ENCODE peak calls at places on chromosome 2, in six cellular contexts. T is fibroblast of lung, J is cardiac muscle cell, M is HFF-Myc, G is hepatocyte, P is coronary artery. W is an unnamed sample.

GRCh38 chr2:147945660-147946059 is 74.9 kb downstream of the ORC4 start:
- DNase-seq in T (peak), J (peak), M (no peak), G (no peak), P (no peak), W (no peak)

GRCh38 chr2:127415593-127416485 is 2.4 kb upstream of the PROC start:
- DNase-seq in T (no peak), J (no peak), M (no peak), G (peak), P (peak), W (no peak)

GRCh38 chr2:6626406-6627012 is 239.2 kb downstream of the CMPK2 start:
- DNase-seq in T (peak), J (no peak), M (no peak), G (no peak), P (no peak), W (no peak)

GRCh38 chr2:51003345-51004192 is 28.4 kb downstream of the NRXN1 start:
- DNase-seq in T (no peak), J (peak), M (no peak), G (no peak), P (no peak), W (no peak)

GRCh38 chr2:201852878-201853415 is 46.6 kb downstream of the CDK15 start:
- DNase-seq in T (peak), J (no peak), M (no peak), G (no peak), P (no peak), W (no peak)

GRCh38 chr2:214215107-214215506 is 195.7 kb upstream of the VWC2L start:
- DNase-seq in T (no peak), J (no peak), M (no peak), G (no peak), P (no peak), W (no peak)

GRCh38 chr2:173347305-173348168 is 7.1 kb upstream of the CDCA7 start:
- DNase-seq in T (no peak), J (no peak), M (no peak), G (no peak), P (no peak), W (no peak)

GRCh38 chr2:240564571-240565266 is 3.6 kb upstream of the RNPEPL1 start:
- DNase-seq in T (no peak), J (peak), M (no peak), G (peak), P (peak), W (no peak)

GRCh38 chr2:234032301-234032856 is 18.1 kb upstream of the SPP2 start:
- DNase-seq in T (peak), J (peak), M (peak), G (no peak), P (no peak), W (peak)

GRCh38 chr2:128363991-128364390 is 45.3 kb upstream of the HS6ST1 start:
- DNase-seq in T (no peak), J (peak), M (no peak), G (no peak), P (no peak), W (no peak)

GRCh38 chr2:3303583-3304406 is 73.8 kb downstream of the EIPR1 start:
- DNase-seq in T (peak), J (peak), M (peak), G (peak), P (peak), W (peak)

GRCh38 chr2:9536504-9536903 is 19.1 kb downstream of the ADAM17 start:
- DNase-seq in T (no peak), J (no peak), M (no peak), G (no peak), P (no peak), W (no peak)

GRCh38 chr2:26979761-26980160 is 9.3 kb downstream of the MAPRE3 start:
- DNase-seq in T (no peak), J (peak), M (no peak), G (no peak), P (no peak), W (no peak)

GRCh38 chr2:88692187-88692586 is 714 bp downstream of the RPIA start:
- DNase-seq in T (peak), J (peak), M (no peak), G (peak), P (no peak), W (no peak)

GRCh38 chr2:219172231-219173154 is 2.7 kb upstream of the SLC23A3 start:
- DNase-seq in T (no peak), J (no peak), M (no peak), G (no peak), P (no peak), W (no peak)

GRCh38 chr2:204072443-204073324 is 136.1 kb downstream of the ICOS start:
- DNase-seq in T (no peak), J (peak), M (no peak), G (peak), P (no peak), W (no peak)

GRCh38 chr2:164478205-164478604 is 143.1 kb downstream of the GRB14 start:
- DNase-seq in T (no peak), J (no peak), M (no peak), G (no peak), P (no peak), W (no peak)

GRCh38 chr2:108573070-108573469 is 38.8 kb downstream of the LIMS1 start:
- DNase-seq in T (peak), J (peak), M (no peak), G (no peak), P (no peak), W (peak)

GRCh38 chr2:144835634-144836351 is 315.9 kb upstream of the ZEB2 start:
- DNase-seq in T (peak), J (peak), M (no peak), G (no peak), P (no peak), W (no peak)

GRCh38 chr2:224847961-224848850 is 132.0 kb upstream of the CCDC195 start:
- DNase-seq in T (peak), J (peak), M (peak), G (peak), P (no peak), W (peak)

GRCh38 chr2:242098445-242099128 is 229.1 kb downstream of the RTP5 start:
- DNase-seq in T (no peak), J (no peak), M (no peak), G (no peak), P (no peak), W (no peak)

GRCh38 chr2:44055664-44056063 is 59.9 kb upstream of the LRPPRC start:
- DNase-seq in T (no peak), J (no peak), M (no peak), G (no peak), P (no peak), W (no peak)

GRCh38 chr2:128986026-128986720 is 667.5 kb upstream of the HS6ST1 start:
- DNase-seq in T (no peak), J (peak), M (no peak), G (no peak), P (no peak), W (no peak)

GRCh38 chr2:232218778-232219495 is 159.6 kb upstream of the ALPP start:
- DNase-seq in T (no peak), J (no peak), M (no peak), G (no peak), P (no peak), W (no peak)

GRCh38 chr2:205654878-205655601 is 27.3 kb upstream of the NRP2 start:
- DNase-seq in T (peak), J (peak), M (no peak), G (no peak), P (no peak), W (peak)

GRCh38 chr2:101047075-101047766 is 45.1 kb downstream of the RPL31 start:
- DNase-seq in T (no peak), J (peak), M (no peak), G (no peak), P (no peak), W (no peak)

GRCh38 chr2:96926791-96927190 is 56.9 kb upstream of the SEMA4C start:
- DNase-seq in T (no peak), J (no peak), M (no peak), G (no peak), P (no peak), W (no peak)

GRCh38 chr2:241858206-241859016 is at the start of gene PDCD1:
- DNase-seq in T (no peak), J (no peak), M (no peak), G (no peak), P (no peak), W (no peak)

GRCh38 chr2:122358729-122359128 is 603.3 kb downstream of the TSN start:
- DNase-seq in T (no peak), J (no peak), M (no peak), G (no peak), P (no peak), W (no peak)

GRCh38 chr2:25310965-25311865 is 30.5 kb downstream of the DNMT3A start:
- DNase-seq in T (no peak), J (no peak), M (no peak), G (no peak), P (no peak), W (no peak)

GRCh38 chr2:18473241-18473841 is 87.1 kb downstream of the RDH14 start:
- DNase-seq in T (peak), J (peak), M (peak), G (peak), P (no peak), W (peak)

GRCh38 chr2:88738271-88738670 is 46.8 kb downstream of the RPIA start:
- DNase-seq in T (peak), J (peak), M (no peak), G (no peak), P (no peak), W (no peak)

GRCh38 chr2:217740796-217741195 is 262.0 kb downstream of the TNS1 start:
- DNase-seq in T (no peak), J (no peak), M (no peak), G (no peak), P (no peak), W (no peak)

GRCh38 chr2:100259106-100259505 is 63.2 kb downstream of the LONRF2 start:
- DNase-seq in T (no peak), J (no peak), M (no peak), G (no peak), P (no peak), W (no peak)

GRCh38 chr2:236240228-236240990 is 23.8 kb downstream of the ASB18 start:
- DNase-seq in T (no peak), J (no peak), M (no peak), G (no peak), P (no peak), W (peak)

GRCh38 chr2:236237468-236238190 is 26.6 kb downstream of the ASB18 start:
- DNase-seq in T (no peak), J (no peak), M (no peak), G (peak), P (no peak), W (no peak)

GRCh38 chr2:236241181-236242056 is 22.8 kb downstream of the ASB18 start:
- DNase-seq in T (no peak), J (no peak), M (no peak), G (no peak), P (no peak), W (no peak)

GRCh38 chr2:236238756-236239155 is 25.4 kb downstream of the ASB18 start:
- DNase-seq in T (no peak), J (no peak), M (no peak), G (no peak), P (no peak), W (no peak)

GRCh38 chr2:236239276-236240065 is 24.7 kb downstream of the ASB18 start:
- DNase-seq in T (no peak), J (no peak), M (no peak), G (no peak), P (no peak), W (no peak)
- H3K4me3 ChIP-seq in T (no peak), J (no peak), M (no peak), G (no peak), P (no peak), W (no peak)

GRCh38 chr2:54053830-54054229 is 61.6 kb upstream of the ACYP2 start:
- DNase-seq in T (no peak), J (no peak), M (no peak), G (no peak), P (no peak), W (no peak)

GRCh38 chr2:54050445-54050844 is 65.0 kb upstream of the ACYP2 start:
- DNase-seq in T (no peak), J (no peak), M (no peak), G (no peak), P (no peak), W (no peak)

GRCh38 chr2:54054271-54054670 is 61.1 kb upstream of the ACYP2 start:
- DNase-seq in T (no peak), J (no peak), M (no peak), G (no peak), P (no peak), W (no peak)

GRCh38 chr2:54054774-54055173 is 60.6 kb upstream of the ACYP2 start:
- DNase-seq in T (no peak), J (no peak), M (no peak), G (no peak), P (no peak), W (no peak)

DNA sequence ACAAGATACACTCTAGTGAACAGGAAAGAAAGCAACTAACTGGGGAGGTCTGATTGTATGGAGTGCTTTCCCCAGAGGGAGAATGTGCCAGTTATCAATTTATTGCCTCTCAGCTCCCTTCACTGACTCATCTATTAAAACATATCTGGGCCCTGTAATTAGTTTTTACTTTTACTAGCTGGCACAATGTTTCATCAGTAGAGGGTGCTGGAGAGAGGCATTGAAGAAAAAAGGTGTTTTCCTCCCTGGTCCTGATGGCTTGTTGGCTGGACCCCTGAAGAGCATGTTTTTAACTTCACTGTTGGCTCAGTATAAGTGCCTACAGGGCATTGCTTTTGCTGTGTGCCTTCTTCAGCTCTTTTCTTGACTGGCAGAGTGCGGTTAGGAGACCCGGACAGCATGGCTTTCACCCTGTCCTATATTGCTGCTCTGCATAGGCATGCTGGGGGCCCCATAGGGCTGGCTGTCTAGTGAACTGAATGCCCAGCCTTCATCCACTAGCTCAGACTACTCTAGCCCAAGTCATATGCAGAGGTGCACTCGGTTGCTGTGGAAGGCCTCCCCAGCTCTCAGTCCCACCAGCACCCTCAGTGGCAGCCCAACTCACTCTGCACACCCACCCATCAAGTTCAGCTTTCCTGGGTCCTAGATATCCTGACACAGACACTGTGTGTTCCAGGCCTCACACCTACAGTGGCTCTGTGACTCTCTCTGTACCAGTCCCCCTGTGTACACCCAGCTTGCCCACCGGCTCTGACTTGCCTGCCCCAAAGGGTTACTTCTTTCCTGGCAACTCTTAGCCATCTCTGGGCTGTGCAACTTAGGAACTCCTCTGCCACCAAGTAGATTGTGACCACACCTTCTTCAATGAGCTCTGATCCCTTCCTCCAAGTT is 62.3 kb upstream of the ACYP2 start:
- DNase-seq in T (no peak), J (no peak), M (no peak), G (no peak), P (no peak), W (no peak)
- H3K4me3 ChIP-seq in T (no peak), J (no peak), M (no peak), G (no peak), P (no peak), W (no peak)

DNA sequence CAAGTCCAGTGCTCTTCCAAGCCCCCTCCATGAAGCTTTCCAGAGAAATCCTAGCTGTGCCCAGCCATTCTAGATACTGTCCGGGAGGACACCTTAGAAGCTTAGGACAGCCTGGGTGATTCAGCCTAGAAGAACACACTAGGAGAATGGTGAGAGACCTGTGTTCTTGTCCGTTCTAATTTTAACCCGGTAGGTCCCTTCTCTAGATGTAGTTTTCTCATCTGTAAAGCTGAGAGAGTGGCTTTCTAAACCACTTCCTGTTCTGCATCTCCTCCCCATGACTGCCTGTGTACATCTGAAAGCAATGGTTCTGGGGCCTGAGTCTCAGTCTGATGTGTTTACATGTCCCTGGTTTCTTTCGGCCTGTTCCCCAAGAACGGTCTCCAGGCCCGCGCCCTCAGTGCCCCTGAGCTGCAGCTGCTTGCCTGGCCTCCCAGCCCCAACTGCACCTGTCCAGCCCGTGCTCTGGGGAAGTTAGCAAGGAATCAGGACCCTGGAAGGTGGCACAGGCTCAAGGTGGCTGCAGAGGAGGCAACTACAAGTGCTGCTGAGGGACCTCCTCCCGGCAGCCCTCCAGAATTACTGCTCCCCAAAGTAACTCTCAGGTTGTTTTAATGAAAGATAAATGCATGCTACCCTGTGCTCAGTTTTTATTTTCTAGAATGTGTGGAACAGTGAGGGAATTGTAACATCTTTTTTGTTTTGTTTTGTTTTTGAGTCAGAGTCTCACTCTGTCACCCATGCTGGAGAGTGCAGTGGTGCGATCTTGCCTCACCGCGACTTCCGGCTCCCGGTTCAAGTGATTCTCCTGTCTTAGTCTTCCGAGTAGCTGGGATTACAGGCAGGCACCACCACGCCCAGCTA is 105.9 kb downstream of the LBH start:
- DNase-seq in T (no peak), J (no peak), M (no peak), G (no peak), P (no peak), W (no peak)
- H3K4me3 ChIP-seq in T (no peak), J (no peak), M (no peak), G (no peak), P (no peak), W (no peak)

DNA sequence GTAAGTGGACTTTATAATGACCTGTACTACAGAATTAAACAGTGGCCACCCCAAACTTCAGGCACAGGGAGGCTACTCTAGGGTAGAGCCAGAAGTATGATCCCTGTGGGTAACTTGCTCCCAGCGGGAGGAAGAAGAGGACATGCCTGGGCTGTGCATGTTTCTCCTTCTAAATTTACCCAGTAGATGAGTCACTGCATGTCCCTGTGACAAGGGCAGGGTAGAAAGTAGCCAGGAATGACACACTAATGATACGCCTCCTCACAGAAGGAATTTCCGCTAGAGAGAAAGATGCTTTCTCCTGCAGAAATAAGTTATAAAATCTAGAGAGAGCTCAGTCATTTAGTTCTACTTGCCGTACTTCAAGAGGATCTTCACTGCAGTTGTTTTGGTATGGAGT is 7.5 kb downstream of the ACYP2 start:
- DNase-seq in T (peak), J (peak), M (peak), G (peak), P (peak), W (peak)
- H3K4me3 ChIP-seq in T (no peak), J (no peak), M (no peak), G (no peak), P (peak), W (no peak)

W was measured in AG09309.